ENCODE peak calls at places on chromosomes 6 and 20, in eight cellular contexts. Y, H, Q, I, G, R, T and S are unnamed samples.
A peak's percentile ranks its signal among the peaks of the same experiment; 100 is the strongest.

GRCh38 chr6:164085086-164085485 is 670.6 kb downstream of the QKI start:
- DNase-seq in Y (no peak), H (no peak), Q (no peak), I (no peak), G (no peak), R (no peak), T (no peak), S (no peak)

GRCh38 chr6:99521557-99522286 is 6.5 kb upstream of the USP45 start:
- DNase-seq in Y (peak; percentile 59), H (peak; percentile 56), Q (no peak), I (no peak), G (peak; percentile 44), R (no peak), T (peak; percentile 63), S (no peak)

GRCh38 chr20:878511-879307 is 37.4 kb downstream of the ANGPT4 start:
- DNase-seq in Y (no peak), H (no peak), Q (no peak), I (no peak), G (no peak), R (no peak), T (no peak), S (no peak)

GRCh38 chr20:2132461-2132901 is 30.9 kb downstream of the STK35 start:
- DNase-seq in Y (no peak), H (no peak), Q (no peak), I (no peak), G (no peak), R (no peak), T (no peak), S (no peak)

GRCh38 chr6:41546475-41546865 is 289 bp downstream of the FOXP4 start:
- DNase-seq in Y (no peak), H (no peak), Q (peak; percentile 33), I (no peak), G (peak; percentile 53), R (peak; percentile 25), T (no peak), S (no peak)

GRCh38 chr6:56808871-56809359 is 146.0 kb upstream of the BEND6 start:
- DNase-seq in Y (peak; percentile 69), H (peak; percentile 94), Q (no peak), I (no peak), G (peak; percentile 86), R (no peak), T (no peak), S (no peak)

GRCh38 chr6:157328108-157328692 is 4.9 kb upstream of the TMEM242 start:
- DNase-seq in Y (peak; percentile 12), H (no peak), Q (no peak), I (no peak), G (peak; percentile 68), R (no peak), T (no peak), S (no peak)

GRCh38 chr20:50283922-50284810 is 93.5 kb downstream of the CEBPB start:
- DNase-seq in Y (no peak), H (peak; percentile 8), Q (no peak), I (no peak), G (peak; percentile 51), R (peak; percentile 81), T (peak; percentile 71), S (no peak)

GRCh38 chr6:3500262-3501001 is 43.6 kb upstream of the SLC22A23 start:
- DNase-seq in Y (no peak), H (peak; percentile 94), Q (no peak), I (no peak), G (peak; percentile 31), R (no peak), T (no peak), S (no peak)

GRCh38 chr6:138526822-138527235 is 27.5 kb upstream of the NHSL1 start:
- DNase-seq in Y (no peak), H (peak; percentile 93), Q (no peak), I (no peak), G (no peak), R (no peak), T (no peak), S (no peak)

GRCh38 chr20:63501818-63502670 is 3.2 kb upstream of the EEF1A2 start:
- DNase-seq in Y (no peak), H (peak; percentile 89), Q (no peak), I (no peak), G (no peak), R (no peak), T (no peak), S (no peak)

GRCh38 chr6:61810047-61810446 is 476.0 kb downstream of the KHDRBS2 start:
- DNase-seq in Y (no peak), H (no peak), Q (no peak), I (no peak), G (no peak), R (no peak), T (no peak), S (no peak)

GRCh38 chr6:2229742-2230141 is 15.7 kb downstream of the GMDS start:
- DNase-seq in Y (no peak), H (no peak), Q (no peak), I (no peak), G (no peak), R (no peak), T (no peak), S (no peak)